ENCODE peak calls at places on chromosomes 13 and 19, in seven cellular contexts. I is HCT116, N is K562, Y is HepG2, D is SK-N-SH, O is H1, C is GM12878. S is an unnamed sample.

GRCh38 chr13:34654682-34655081 is 287.4 kb upstream of the NBEA start:
- DNase-seq in D (no peak), I (no peak), N (no peak), C (no peak), O (no peak), Y (no peak), S (no peak)

GRCh38 chr19:56748443-56748842 is 76.9 kb upstream of the ZNF835 start:
- DNase-seq in Y (peak), O (no peak), I (no peak), D (peak), C (no peak), N (no peak), S (no peak)

GRCh38 chr19:45508931-45509691 is 1.8 kb downstream of the VASP start:
- DNase-seq in O (no peak), C (peak), D (peak), N (peak), Y (peak), I (no peak), S (no peak)

GRCh38 chr13:50208826-50209335 is 193.6 kb downstream of the KCNRG start:
- DNase-seq in C (no peak), D (no peak), O (peak), Y (peak), N (peak), I (no peak), S (peak)

GRCh38 chr19:39671739-39672363 is 16.1 kb downstream of the LGALS16 start:
- DNase-seq in I (peak), D (peak), Y (peak), O (peak), C (no peak), N (no peak), S (peak)

GRCh38 chr19:8302357-8302691 is 5.8 kb downstream of the CD320 start:
- DNase-seq in N (peak), Y (no peak), I (no peak), O (no peak), C (no peak), D (no peak), S (no peak)

GRCh38 chr19:44517146-44517545 is 12.3 kb downstream of the CEACAM20 start:
- DNase-seq in Y (no peak), N (no peak), C (no peak), I (no peak), O (no peak), D (no peak), S (no peak)

GRCh38 chr13:28659611-28659970 is 661 bp downstream of the POMP start:
- DNase-seq in Y (no peak), O (no peak), D (no peak), N (no peak), C (no peak), I (no peak), S (no peak)

GRCh38 chr19:40216013-40216776 is 2.0 kb downstream of the TTC9B start:
- DNase-seq in D (no peak), N (no peak), O (no peak), I (no peak), C (no peak), Y (no peak), S (no peak)

GRCh38 chr19:56141416-56141992 is 417 bp downstream of the ZNF444 start:
- DNase-seq in C (no peak), I (no peak), N (no peak), D (no peak), O (no peak), Y (no peak), S (no peak)

GRCh38 chr19:41918653-41919244 is 9.5 kb downstream of the ERFL start:
- DNase-seq in O (no peak), Y (no peak), N (no peak), D (no peak), C (no peak), I (no peak), S (no peak)

GRCh38 chr13:23609414-23610186 is 39.4 kb downstream of the TNFRSF19 start:
- DNase-seq in Y (no peak), N (no peak), I (no peak), O (no peak), C (no peak), D (no peak), S (no peak)

GRCh38 chr13:40170982-40171381 is 495.5 kb downstream of the FOXO1 start:
- DNase-seq in O (no peak), Y (no peak), C (no peak), D (no peak), I (peak), N (no peak), S (no peak)

GRCh38 chr13:41467546-41467945 is 10.2 kb downstream of the RGCC start:
- DNase-seq in I (no peak), O (no peak), C (no peak), Y (no peak), D (no peak), N (no peak), S (no peak)

GRCh38 chr13:91690944-91691343 is 292.5 kb downstream of the GPC5 start:
- DNase-seq in N (no peak), Y (no peak), C (no peak), O (no peak), D (no peak), I (no peak), S (no peak)

GRCh38 chr13:25966086-25966485 is 85.7 kb downstream of the SHISA2 start:
- DNase-seq in C (no peak), Y (no peak), I (no peak), N (no peak), D (no peak), O (no peak), S (no peak)

GRCh38 chr19:57302020-57302465 is 18.2 kb upstream of the ZNF543 start:
- DNase-seq in Y (no peak), N (no peak), C (no peak), I (no peak), D (no peak), O (no peak), S (no peak)

GRCh38 chr19:38728752-38729541 is 15.3 kb downstream of the CAPN12 start:
- DNase-seq in Y (no peak), C (no peak), I (no peak), N (no peak), D (no peak), O (no peak), S (no peak)

GRCh38 chr19:45768644-45769053 is 403 bp downstream of the SIX5 start:
- DNase-seq in C (no peak), N (peak), Y (no peak), D (no peak), I (no peak), O (no peak), S (no peak)

GRCh38 chr19:16889883-16890460 is 1.2 kb downstream of the F2RL3 start:
- DNase-seq in D (no peak), N (peak), Y (no peak), O (no peak), I (no peak), C (no peak), S (no peak)
- TF ChIP-seq YY1 in D (no peak), N (peak), Y (no peak), O (no peak), I (no peak), C (no peak), S (no peak)

GRCh38 chr19:5361407-5361806 is 20.8 kb upstream of the PTPRS start:
- DNase-seq in Y (no peak), D (no peak), N (no peak), O (no peak), C (no peak), I (no peak), S (no peak)
- H3K9ac ChIP-seq in Y (no peak), D (no peak), N (no peak), O (no peak), C (no peak), I (no peak), S (no peak)

GRCh38 chr13:78689011-78689410 is 30.1 kb upstream of the OBI1 start:
- DNase-seq in Y (peak), N (no peak), I (no peak), D (no peak), O (no peak), C (no peak), S (no peak)
- TF ChIP-seq YY1 in Y (no peak), N (no peak), I (no peak), D (no peak), O (no peak), C (no peak), S (no peak)

GRCh38 chr19:35141627-35142401 is 1.2 kb upstream of the FXYD7 start:
- DNase-seq in I (no peak), N (no peak), D (no peak), O (no peak), C (no peak), Y (no peak), S (no peak)
- H3K9ac ChIP-seq in I (peak), N (peak), D (no peak), O (no peak), C (no peak), Y (no peak), S (peak)

DNA sequence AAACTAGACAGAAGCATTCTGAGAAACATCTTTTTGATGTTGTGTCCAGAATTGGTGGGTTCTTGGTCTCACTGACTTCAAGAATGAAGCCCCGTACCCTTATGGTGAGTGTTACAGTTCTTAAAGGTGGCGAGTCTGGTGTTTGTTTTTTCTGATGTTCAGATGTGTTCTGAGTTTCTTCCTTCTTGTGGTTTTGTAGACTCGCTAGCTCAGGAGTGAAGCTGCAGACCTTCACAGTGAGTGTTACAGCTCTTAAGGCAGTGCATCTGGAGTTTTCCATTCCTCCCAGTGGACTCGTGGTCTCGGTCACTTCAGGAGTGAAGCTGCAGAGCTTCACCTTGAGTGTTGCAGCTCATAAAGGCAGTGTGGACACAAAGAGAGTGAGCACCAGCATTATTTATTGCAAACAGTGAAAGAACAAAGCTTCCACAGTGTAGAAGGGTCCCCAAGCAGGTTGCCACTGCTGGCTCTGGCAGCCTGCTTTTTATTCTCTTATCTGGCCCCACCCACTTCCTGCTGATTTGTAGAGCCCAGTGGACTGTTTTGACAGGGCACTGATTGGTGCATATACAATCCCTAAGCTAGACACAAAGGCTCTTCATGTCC is 1820.8 kb downstream of the UQCRFS1 start:
- DNase-seq in O (no peak), N (no peak), Y (no peak), D (no peak), C (no peak), I (no peak), S (no peak)
- TF ChIP-seq YY1 in O (no peak), N (no peak), Y (no peak), D (no peak), C (no peak), I (no peak), S (no peak)

GRCh38 chr13:88303157-88303556 is 632.0 kb downstream of the SLITRK5 start:
- DNase-seq in N (no peak), I (no peak), O (no peak), Y (no peak), C (no peak), D (no peak), S (no peak)

DNA sequence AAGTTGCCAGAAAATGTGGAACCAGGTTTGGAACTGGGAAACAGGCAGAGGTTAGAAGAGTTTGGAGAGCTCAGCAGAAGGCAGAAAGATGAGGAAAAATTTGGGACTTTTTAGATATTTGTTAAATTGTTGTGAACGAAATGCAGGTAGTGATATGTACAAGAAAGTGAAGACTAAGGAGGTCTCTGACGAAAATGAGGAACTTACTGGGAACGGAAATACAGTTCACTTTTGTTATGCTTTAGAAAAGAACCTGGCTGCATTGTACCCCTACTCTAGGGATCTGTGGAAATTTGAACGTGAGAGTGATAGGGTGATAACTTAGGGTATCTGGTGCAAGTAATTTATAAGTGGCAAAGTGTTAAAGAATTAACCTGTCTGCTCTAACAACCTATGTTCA is 632.4 kb downstream of the SLITRK5 start:
- DNase-seq in N (no peak), Y (no peak), O (no peak), D (no peak), I (no peak), C (no peak), S (no peak)
- H3K9ac ChIP-seq in N (no peak), Y (no peak), O (no peak), D (no peak), I (no peak), C (no peak), S (no peak)

GRCh38 chr13:95560387-95560786 is 7.9 kb downstream of the CLDN10 start:
- DNase-seq in D (no peak), C (no peak), O (no peak), I (no peak), Y (no peak), N (no peak), S (no peak)

GRCh38 chr13:95568131-95568530 is 15.6 kb downstream of the CLDN10 start:
- DNase-seq in C (no peak), D (no peak), Y (no peak), I (no peak), N (no peak), O (no peak), S (no peak)

GRCh38 chr13:95569966-95570365 is 17.4 kb downstream of the CLDN10 start:
- DNase-seq in O (no peak), D (no peak), N (no peak), I (no peak), C (no peak), Y (no peak), S (no peak)

GRCh38 chr13:95564091-95564490 is 11.6 kb downstream of the CLDN10 start:
- DNase-seq in C (no peak), O (no peak), N (no peak), I (no peak), Y (no peak), D (no peak), S (no peak)

GRCh38 chr13:95564948-95565347 is 12.4 kb downstream of the CLDN10 start:
- DNase-seq in N (no peak), O (no peak), I (no peak), C (no peak), D (no peak), Y (no peak), S (no peak)
- TF ChIP-seq YY1 in N (no peak), O (no peak), I (no peak), C (no peak), D (no peak), Y (no peak), S (no peak)

DNA sequence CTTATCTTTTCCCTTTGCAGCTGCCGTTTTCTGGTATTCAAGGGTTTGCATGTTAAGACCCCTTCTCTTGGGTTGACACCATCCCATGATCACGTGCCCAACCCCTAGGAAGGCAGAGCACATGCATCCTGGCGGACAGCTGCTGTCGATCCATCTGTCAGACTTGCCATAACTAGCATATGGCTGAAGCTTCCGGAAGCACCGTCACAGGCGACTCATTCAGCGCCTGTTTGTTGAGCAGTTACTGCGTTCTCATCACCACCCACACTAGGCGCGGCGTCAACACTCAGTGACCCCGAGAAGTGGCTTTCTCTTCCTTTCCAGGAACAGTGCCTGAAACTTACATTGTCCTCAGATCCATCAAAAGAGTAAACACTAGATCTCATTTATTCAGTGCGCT is 93.6 kb downstream of the SOX1 start:
- DNase-seq in Y (no peak), N (no peak), C (no peak), O (no peak), D (no peak), I (no peak), S (no peak)
- H3K9ac ChIP-seq in Y (no peak), N (no peak), C (no peak), O (no peak), D (no peak), I (no peak), S (peak)

GRCh38 chr13:45439781-45440462 is 21.7 kb upstream of the SLC25A30 start:
- DNase-seq in D (no peak), N (no peak), C (no peak), Y (no peak), O (no peak), I (no peak), S (no peak)
- TF ChIP-seq YY1 in D (no peak), N (no peak), C (no peak), Y (no peak), O (no peak), I (no peak), S (no peak)

DNA sequence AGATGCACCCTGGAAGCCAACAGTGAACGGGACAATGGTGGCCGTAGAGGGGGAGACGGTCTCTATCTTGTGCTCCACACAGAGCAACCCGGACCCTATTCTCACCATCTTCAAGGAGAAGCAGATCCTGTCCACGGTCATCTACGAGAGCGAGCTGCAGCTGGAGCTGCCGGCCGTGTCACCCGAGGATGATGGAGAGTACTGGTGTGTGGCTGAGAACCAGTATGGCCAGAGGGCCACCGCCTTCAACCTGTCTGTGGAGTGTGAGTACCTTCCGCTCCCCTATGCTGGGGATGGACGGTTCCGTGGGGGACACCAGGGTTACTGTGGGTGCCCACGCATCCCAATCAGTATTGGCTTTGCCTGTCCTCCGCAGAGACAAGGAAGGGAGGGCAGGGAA is 10.5 kb downstream of the MAG start:
- DNase-seq in I (no peak), Y (no peak), D (no peak), N (no peak), C (no peak), O (no peak), S (no peak)
- H3K9ac ChIP-seq in I (no peak), Y (no peak), D (no peak), N (no peak), C (no peak), O (no peak), S (no peak)